ENCODE peak calls at places on chromosome 3, in nine cellular contexts. N is lower lobe of right lung, C is activated T-cell treated with anti-CD3 and anti-CD28 coated beads for 24 hours, V is psoas muscle, K is GDM1, L is NCI-H774, B is H54, M is NCI-H2107, E is ELF-1. D is an unnamed sample.

GRCh38 chr3:58153371-58153770 is 57.4 kb downstream of the DNASE1L3 start:
- DNase-seq in N (no peak), C (no peak), V (no peak), K (no peak), L (no peak), B (no peak), M (no peak), E (no peak), D (no peak)

GRCh38 chr3:114872588-114872987 is 274.5 kb downstream of the ZBTB20 start:
- DNase-seq in N (no peak), C (no peak), V (no peak), K (no peak), L (no peak), B (no peak), M (no peak), E (no peak), D (no peak)

GRCh38 chr3:7752005-7752404 is 749.6 kb upstream of the LMCD1 start:
- DNase-seq in N (no peak), C (no peak), V (no peak), K (no peak), L (no peak), B (no peak), M (no peak), E (no peak), D (no peak)

GRCh38 chr3:195388380-195388779 is 54.4 kb downstream of the ACAP2 start:
- DNase-seq in N (no peak), C (no peak), V (no peak), K (no peak), L (no peak), B (no peak), M (no peak), E (no peak), D (no peak)

GRCh38 chr3:13214847-13215472 is 141.7 kb upstream of the IQSEC1 start:
- DNase-seq in N (no peak), C (no peak), V (peak), K (no peak), L (no peak), B (no peak), M (no peak), E (no peak), D (no peak)

GRCh38 chr3:149941186-149941585 is 29.5 kb downstream of the PFN2 start:
- DNase-seq in N (no peak), C (no peak), V (no peak), K (no peak), L (no peak), B (no peak), M (no peak), E (no peak), D (no peak)

GRCh38 chr3:14806641-14807263 is 12.0 kb upstream of the FGD5 start:
- DNase-seq in N (peak), C (no peak), V (peak), K (peak), L (no peak), B (peak), M (no peak), E (no peak), D (no peak)

GRCh38 chr3:134242649-134243637 is 7.7 kb downstream of the RYK start:
- DNase-seq in N (no peak), C (no peak), V (no peak), K (no peak), L (no peak), B (peak), M (no peak), E (peak), D (no peak)

GRCh38 chr3:13292371-13292770 is 127.8 kb downstream of the NUP210 start:
- DNase-seq in N (peak), C (no peak), V (no peak), K (no peak), L (no peak), B (no peak), M (no peak), E (no peak), D (no peak)

GRCh38 chr3:127688022-127688415 is 15.3 kb downstream of the ABTB1 start:
- DNase-seq in N (peak), C (no peak), V (no peak), K (no peak), L (no peak), B (no peak), M (no peak), E (no peak), D (no peak)

GRCh38 chr3:115113367-115113766 is 33.7 kb downstream of the ZBTB20 start:
- DNase-seq in N (peak), C (no peak), V (no peak), K (no peak), L (no peak), B (no peak), M (no peak), E (no peak), D (no peak)

GRCh38 chr3:111616417-111617105 is 21.4 kb upstream of the ZBED2 start:
- DNase-seq in N (peak), C (peak), V (no peak), K (no peak), L (no peak), B (no peak), M (no peak), E (no peak), D (no peak)

GRCh38 chr3:101195951-101196713 is 124.2 kb downstream of the IMPG2 start:
- DNase-seq in N (no peak), C (no peak), V (no peak), K (no peak), L (peak), B (no peak), M (no peak), E (no peak), D (no peak)

GRCh38 chr3:26011276-26011675 is 221.4 kb downstream of the OXSM start:
- DNase-seq in N (no peak), C (no peak), V (no peak), K (no peak), L (no peak), B (no peak), M (no peak), E (no peak), D (no peak)

GRCh38 chr3:161349529-161350278 is 21.6 kb downstream of the SPTSSB start:
- DNase-seq in N (no peak), C (peak), V (no peak), K (no peak), L (no peak), B (no peak), M (no peak), E (no peak), D (no peak)

GRCh38 chr3:156723182-156723619 is 48.8 kb downstream of the TIPARP start:
- DNase-seq in N (no peak), C (no peak), V (no peak), K (no peak), L (no peak), B (no peak), M (no peak), E (no peak), D (no peak)

GRCh38 chr3:46546896-46547440 is 19.1 kb downstream of the LRRC2 start:
- DNase-seq in N (no peak), C (no peak), V (no peak), K (no peak), L (no peak), B (no peak), M (no peak), E (no peak), D (no peak)

D was measured in type B pancreatic cell.